ENCODE peak calls at places on chromosome 12, in five cellular contexts. One of them, this sample, is unnamed.

GRCh38 chr12:57176846-57177245 is 29.4 kb upstream of the LRP1-AS start:
- DNase-seq in HCT116: no peak
- DNase-seq in A549: no peak
- DNase-seq in IMR-90: no peak
- DNase-seq in keratinocyte: no peak
- DNase-seq in this sample: no peak

GRCh38 chr12:14946162-14946561 is 7.8 kb upstream of the ERP27 start:
- DNase-seq in HCT116: no peak
- DNase-seq in A549: no peak
- DNase-seq in IMR-90: no peak
- DNase-seq in keratinocyte: no peak
- DNase-seq in this sample: no peak

GRCh38 chr12:124790650-124791400 is 72.8 kb downstream of the SCARB1 start:
- DNase-seq in HCT116: no peak
- DNase-seq in A549: no peak
- DNase-seq in IMR-90: no peak
- DNase-seq in keratinocyte: no peak
- DNase-seq in this sample: no peak

GRCh38 chr12:124786065-124786964 is 77.3 kb downstream of the SCARB1 start:
- DNase-seq in HCT116: no peak
- DNase-seq in A549: no peak
- DNase-seq in IMR-90: peak
- DNase-seq in keratinocyte: no peak
- DNase-seq in this sample: peak

GRCh38 chr12:6820171-6820570 is 1.4 kb upstream of the GPR162 start:
- DNase-seq in HCT116: no peak
- DNase-seq in A549: no peak
- DNase-seq in IMR-90: no peak
- DNase-seq in keratinocyte: no peak
- DNase-seq in this sample: peak

GRCh38 chr12:129617849-129618248 is 286.0 kb downstream of the TMEM132D start:
- DNase-seq in HCT116: no peak
- DNase-seq in A549: no peak
- DNase-seq in IMR-90: no peak
- DNase-seq in keratinocyte: no peak
- DNase-seq in this sample: no peak

GRCh38 chr12:90858261-90858660 is 96.7 kb downstream of the CCER1 start:
- DNase-seq in HCT116: no peak
- DNase-seq in A549: no peak
- DNase-seq in IMR-90: peak
- DNase-seq in keratinocyte: no peak
- DNase-seq in this sample: peak

GRCh38 chr12:55930771-55931316 is at the start of gene DGKA:
- DNase-seq in HCT116: peak
- DNase-seq in A549: peak
- DNase-seq in IMR-90: peak
- DNase-seq in keratinocyte: peak
- DNase-seq in this sample: peak

GRCh38 chr12:90909069-90909676 is 45.8 kb downstream of the CCER1 start:
- DNase-seq in HCT116: peak
- DNase-seq in A549: peak
- DNase-seq in IMR-90: peak
- DNase-seq in keratinocyte: no peak
- DNase-seq in this sample: peak

GRCh38 chr12:6333566-6333965 is 8.3 kb downstream of the TNFRSF1A start:
- DNase-seq in HCT116: no peak
- DNase-seq in A549: no peak
- DNase-seq in IMR-90: peak
- DNase-seq in keratinocyte: no peak
- DNase-seq in this sample: no peak

GRCh38 chr12:32301216-32301615 is 98.1 kb upstream of the FGD4 start:
- DNase-seq in HCT116: no peak
- DNase-seq in A549: no peak
- DNase-seq in IMR-90: peak
- DNase-seq in keratinocyte: no peak
- DNase-seq in this sample: no peak

GRCh38 chr12:110426300-110426910 is 22.9 kb upstream of the ANAPC7 start:
- DNase-seq in HCT116: no peak
- DNase-seq in A549: no peak
- DNase-seq in IMR-90: peak
- DNase-seq in keratinocyte: no peak
- DNase-seq in this sample: no peak

GRCh38 chr12:2959194-2959507 is at the start of gene TEAD4:
- DNase-seq in HCT116: peak
- DNase-seq in A549: peak
- DNase-seq in IMR-90: peak
- DNase-seq in keratinocyte: no peak
- DNase-seq in this sample: peak

GRCh38 chr12:26791328-26791791 is 41.6 kb downstream of the ITPR2 start:
- DNase-seq in HCT116: no peak
- DNase-seq in A549: no peak
- DNase-seq in IMR-90: peak
- DNase-seq in keratinocyte: no peak
- DNase-seq in this sample: no peak

GRCh38 chr12:21330682-21331253 is 3.9 kb downstream of the SLCO1A2 start:
- DNase-seq in HCT116: peak
- DNase-seq in A549: no peak
- DNase-seq in IMR-90: peak
- DNase-seq in keratinocyte: no peak
- DNase-seq in this sample: peak

GRCh38 chr12:83823386-83824045 is 1089.1 kb downstream of the SLC6A15 start:
- DNase-seq in HCT116: peak
- DNase-seq in A549: no peak
- DNase-seq in IMR-90: no peak
- DNase-seq in keratinocyte: no peak
- DNase-seq in this sample: peak

GRCh38 chr12:89448951-89449371 is 75.6 kb downstream of the GALNT4 start:
- DNase-seq in HCT116: no peak
- DNase-seq in A549: no peak
- DNase-seq in IMR-90: peak
- DNase-seq in keratinocyte: no peak
- DNase-seq in this sample: no peak

GRCh38 chr12:113120670-113121370 is 14.7 kb downstream of the RASAL1 start:
- DNase-seq in HCT116: no peak
- DNase-seq in A549: no peak
- DNase-seq in IMR-90: no peak
- DNase-seq in keratinocyte: no peak
- DNase-seq in this sample: no peak

DNA sequence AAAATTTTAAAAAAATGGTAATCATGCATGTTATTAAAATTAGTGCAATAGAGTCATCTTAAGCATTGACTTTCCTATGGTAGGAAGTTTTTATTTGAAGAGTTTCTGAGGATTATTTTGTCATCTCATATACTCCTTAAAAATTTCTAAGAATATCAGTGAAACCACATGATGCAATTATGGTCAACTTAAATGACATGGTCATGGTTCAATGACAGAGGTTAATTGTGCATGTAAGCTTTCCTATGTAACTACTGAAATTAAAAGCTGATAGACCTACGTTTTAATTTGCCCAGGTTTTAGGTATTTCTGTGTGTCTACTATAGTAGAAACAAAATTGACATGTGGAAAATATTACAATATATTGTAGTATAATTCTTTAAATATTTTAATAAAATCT is 21.0 kb upstream of the LMO3 start:
- DNase-seq in HCT116: no peak
- DNase-seq in A549: no peak
- DNase-seq in IMR-90: no peak
- DNase-seq in keratinocyte: no peak
- DNase-seq in this sample: no peak
- H3K4me2 ChIP-seq in HCT116: no peak
- H3K4me2 ChIP-seq in A549: no peak
- H3K4me2 ChIP-seq in IMR-90: no peak
- H3K4me2 ChIP-seq in keratinocyte: no peak
- H3K4me2 ChIP-seq in this sample: no peak

GRCh38 chr12:108305520-108305919 is 33.6 kb downstream of the CMKLR1 start:
- DNase-seq in HCT116: no peak
- DNase-seq in A549: no peak
- DNase-seq in IMR-90: peak
- DNase-seq in keratinocyte: no peak
- DNase-seq in this sample: no peak

GRCh38 chr12:108302471-108303311 is 36.4 kb downstream of the CMKLR1 start:
- DNase-seq in HCT116: no peak
- DNase-seq in A549: no peak
- DNase-seq in IMR-90: no peak
- DNase-seq in keratinocyte: no peak
- DNase-seq in this sample: peak

GRCh38 chr12:108306506-108306905 is 32.6 kb downstream of the CMKLR1 start:
- DNase-seq in HCT116: no peak
- DNase-seq in A549: no peak
- DNase-seq in IMR-90: no peak
- DNase-seq in keratinocyte: no peak
- DNase-seq in this sample: no peak

GRCh38 chr12:108306014-108306501 is 33.1 kb downstream of the CMKLR1 start:
- DNase-seq in HCT116: no peak
- DNase-seq in A549: no peak
- DNase-seq in IMR-90: peak
- DNase-seq in keratinocyte: no peak
- DNase-seq in this sample: peak

GRCh38 chr12:108304633-108305032 is 34.5 kb downstream of the CMKLR1 start:
- DNase-seq in HCT116: no peak
- DNase-seq in A549: no peak
- DNase-seq in IMR-90: no peak
- DNase-seq in keratinocyte: no peak
- DNase-seq in this sample: no peak
- H3K4me2 ChIP-seq in HCT116: no peak
- H3K4me2 ChIP-seq in A549: no peak
- H3K4me2 ChIP-seq in IMR-90: no peak
- H3K4me2 ChIP-seq in keratinocyte: no peak
- H3K4me2 ChIP-seq in this sample: no peak

DNA sequence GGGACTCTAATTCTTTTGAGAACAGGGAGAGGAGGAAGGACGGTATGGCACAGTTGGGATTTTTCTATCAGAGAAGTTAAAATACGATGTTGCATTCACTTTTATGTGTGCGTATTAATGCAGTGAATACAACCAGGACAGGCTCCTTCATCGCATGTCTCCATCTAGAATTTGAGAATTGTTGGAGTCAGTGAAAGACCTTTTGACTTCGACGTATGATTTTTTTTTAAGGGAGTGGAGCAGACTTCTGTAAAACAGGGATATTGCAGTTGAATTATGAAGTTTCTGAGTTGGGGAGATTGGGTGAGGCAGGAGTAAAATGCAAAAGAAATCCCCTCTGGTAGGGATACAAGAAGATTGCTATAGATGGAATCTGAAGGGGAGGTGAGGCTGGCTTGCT is 9.6 kb upstream of the TBX3 start:
- DNase-seq in HCT116: no peak
- DNase-seq in A549: no peak
- DNase-seq in IMR-90: no peak
- DNase-seq in keratinocyte: no peak
- DNase-seq in this sample: no peak
- H3K4me2 ChIP-seq in HCT116: no peak
- H3K4me2 ChIP-seq in A549: no peak
- H3K4me2 ChIP-seq in IMR-90: peak
- H3K4me2 ChIP-seq in keratinocyte: peak
- H3K4me2 ChIP-seq in this sample: no peak

DNA sequence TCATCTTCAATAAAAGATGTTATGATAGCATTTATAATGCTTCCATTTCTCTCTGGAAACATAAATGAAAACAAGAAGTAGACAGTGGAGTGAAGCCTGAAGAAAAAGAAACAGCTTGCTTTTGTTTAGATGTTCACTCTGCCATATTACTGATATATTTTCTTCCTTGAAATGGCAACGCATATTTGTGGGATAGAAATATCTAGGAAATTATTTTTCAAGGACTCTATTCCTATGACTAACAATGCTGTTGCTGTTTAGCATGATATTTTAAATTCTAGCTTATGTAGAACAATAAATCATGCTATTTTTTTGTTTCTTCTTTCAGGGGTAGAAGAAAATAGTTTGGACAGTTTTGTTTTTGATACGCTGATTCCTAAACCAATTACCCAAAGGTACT is 359.0 kb downstream of the NAV3 start:
- DNase-seq in HCT116: no peak
- DNase-seq in A549: no peak
- DNase-seq in IMR-90: peak
- DNase-seq in keratinocyte: no peak
- DNase-seq in this sample: no peak
- H3K4me2 ChIP-seq in HCT116: no peak
- H3K4me2 ChIP-seq in A549: no peak
- H3K4me2 ChIP-seq in IMR-90: no peak
- H3K4me2 ChIP-seq in keratinocyte: no peak
- H3K4me2 ChIP-seq in this sample: no peak

GRCh38 chr12:86158956-86159355 is 97.2 kb downstream of the MGAT4C start:
- DNase-seq in HCT116: no peak
- DNase-seq in A549: no peak
- DNase-seq in IMR-90: peak
- DNase-seq in keratinocyte: no peak
- DNase-seq in this sample: no peak
- H3K4me2 ChIP-seq in HCT116: no peak
- H3K4me2 ChIP-seq in A549: no peak
- H3K4me2 ChIP-seq in IMR-90: no peak
- H3K4me2 ChIP-seq in keratinocyte: no peak
- H3K4me2 ChIP-seq in this sample: no peak

GRCh38 chr12:38930994-38931393 is 25.6 kb upstream of the CPNE8 start:
- DNase-seq in HCT116: no peak
- DNase-seq in A549: no peak
- DNase-seq in IMR-90: no peak
- DNase-seq in keratinocyte: no peak
- DNase-seq in this sample: no peak
- H3K4me2 ChIP-seq in HCT116: peak
- H3K4me2 ChIP-seq in A549: peak
- H3K4me2 ChIP-seq in IMR-90: no peak
- H3K4me2 ChIP-seq in keratinocyte: no peak
- H3K4me2 ChIP-seq in this sample: no peak

DNA sequence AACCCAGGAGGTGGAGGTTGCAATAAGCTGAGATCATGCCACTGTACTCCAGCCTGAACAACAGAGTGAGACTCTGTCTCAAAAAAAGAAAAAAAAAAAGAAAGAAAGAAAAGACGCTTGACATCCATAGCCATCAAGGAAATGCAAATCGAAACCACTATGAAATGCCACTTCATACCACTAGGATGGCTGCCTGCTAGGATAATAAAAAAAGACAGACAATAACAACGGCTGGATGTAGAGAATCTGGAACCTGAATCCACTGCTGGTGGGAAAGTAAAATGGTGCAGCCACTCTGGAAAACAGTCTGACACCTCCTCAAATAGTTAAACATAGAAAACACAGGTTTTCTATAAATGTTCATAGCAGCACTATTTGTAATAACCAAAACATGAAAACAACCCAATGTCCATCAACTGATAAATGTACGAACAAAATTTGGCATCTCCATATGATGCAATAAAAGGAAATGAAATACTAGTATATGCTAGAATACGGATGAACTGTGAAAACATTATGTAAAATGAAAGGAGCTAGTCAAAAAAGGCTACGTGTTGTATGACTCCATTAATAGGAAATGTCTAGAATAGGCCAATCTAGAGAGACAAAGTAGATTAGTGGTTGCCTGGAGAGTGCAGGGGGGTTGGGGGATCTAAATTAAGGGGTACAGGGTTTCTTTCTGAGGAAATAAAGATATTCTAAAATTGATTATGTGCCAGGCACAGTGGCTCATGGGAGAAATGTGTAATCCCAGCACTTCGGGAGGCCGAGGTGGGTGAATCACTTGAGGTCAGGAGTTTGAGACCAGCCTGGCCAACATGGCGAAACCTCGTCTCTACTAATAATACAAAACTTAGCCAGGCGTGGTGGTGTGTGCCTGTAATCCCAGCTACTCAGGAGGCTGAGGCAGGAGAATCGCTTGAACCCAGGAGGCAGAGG is 9.7 kb downstream of the WSB2 start:
- DNase-seq in HCT116: no peak
- DNase-seq in A549: no peak
- DNase-seq in IMR-90: no peak
- DNase-seq in keratinocyte: no peak
- DNase-seq in this sample: no peak
- H3K4me2 ChIP-seq in HCT116: peak
- H3K4me2 ChIP-seq in A549: peak
- H3K4me2 ChIP-seq in IMR-90: no peak
- H3K4me2 ChIP-seq in keratinocyte: no peak
- H3K4me2 ChIP-seq in this sample: no peak

This sample was measured in neural progenitor cell.